ENCODE peak calls at places on chromosomes 7 and 10, in four cellular contexts. X is naive thymus-derived CD8-positive, alpha-beta T cell; T is ACHN; A is NCI-H2081. Z is an unnamed sample.

GRCh38 chr7:151334628-151335027 is 7.0 kb upstream of the NUB1 start:
- DNase-seq in A (no peak), T (no peak), X (no peak), Z (no peak)

GRCh38 chr7:100887955-100888481 is 1.5 kb downstream of the UFSP1 start:
- DNase-seq in A (no peak), T (no peak), X (no peak), Z (no peak)

GRCh38 chr7:92833024-92833765 is 3.2 kb downstream of the CDK6 start:
- DNase-seq in T (peak), X (peak), A (peak), Z (peak)

GRCh38 chr10:132532784-132533560 is 4.6 kb upstream of the INPP5A start:
- DNase-seq in A (no peak), X (no peak), T (peak), Z (no peak)

GRCh38 chr7:80596933-80597517 is 41.4 kb upstream of the CD36 start:
- DNase-seq in A (no peak), T (no peak), X (no peak), Z (no peak)

GRCh38 chr10:75542902-75543301 is 111.5 kb downstream of the LRMDA start:
- DNase-seq in T (no peak), X (no peak), A (no peak), Z (no peak)

GRCh38 chr10:103843854-103844567 is 11.4 kb downstream of the SH3PXD2A start:
- DNase-seq in A (no peak), T (no peak), X (no peak), Z (no peak)

GRCh38 chr10:67487199-67487598 is 208.8 kb downstream of the CTNNA3 start:
- DNase-seq in A (no peak), T (no peak), X (no peak), Z (no peak)

GRCh38 chr7:30464231-30464660 is 14.3 kb downstream of the NOD1 start:
- DNase-seq in A (no peak), T (no peak), X (no peak), Z (no peak)

GRCh38 chr10:132397036-132397541 is at the start of gene PWWP2B:
- DNase-seq in X (peak), A (peak), T (peak), Z (no peak)

GRCh38 chr10:70106958-70107791 is 25.4 kb downstream of the AIFM2 start:
- DNase-seq in A (no peak), X (no peak), T (peak), Z (no peak)

GRCh38 chr7:39595102-39595620 is 28.2 kb upstream of the RALA start:
- DNase-seq in A (no peak), T (no peak), X (no peak), Z (no peak)

GRCh38 chr10:21935439-21936023 is 68.0 kb downstream of the DNAJC1 start:
- DNase-seq in T (no peak), X (no peak), A (no peak), Z (no peak)

GRCh38 chr10:120098242-120098930 is 205.9 kb downstream of the SEC23IP start:
- DNase-seq in X (no peak), A (no peak), T (no peak), Z (no peak)

GRCh38 chr7:150966002-150966401 is 12.1 kb downstream of the KCNH2 start:
- DNase-seq in T (peak), X (no peak), A (no peak), Z (no peak)

GRCh38 chr10:120508393-120508792 is 51.4 kb downstream of the PLPP4 start:
- DNase-seq in X (no peak), A (no peak), T (peak), Z (no peak)

GRCh38 chr7:38909870-38910269 is 879 bp upstream of the VPS41 start:
- DNase-seq in A (no peak), X (no peak), T (no peak), Z (no peak)

GRCh38 chr7:103795112-103795511 is 194.3 kb downstream of the RELN start:
- DNase-seq in X (no peak), A (no peak), T (no peak), Z (no peak)

GRCh38 chr10:68096913-68097509 is 12.3 kb upstream of the MYPN start:
- DNase-seq in X (no peak), T (peak), A (no peak), Z (peak)

GRCh38 chr7:75943864-75944263 is 28.9 kb downstream of the POR start:
- DNase-seq in X (no peak), T (peak), A (no peak), Z (no peak)

GRCh38 chr7:82821037-82821436 is 341.6 kb downstream of the PCLO start:
- DNase-seq in X (no peak), T (no peak), A (no peak), Z (no peak)

GRCh38 chr7:69078997-69079769 is 519.1 kb upstream of the AUTS2 start:
- DNase-seq in T (no peak), A (no peak), X (no peak), Z (no peak)

GRCh38 chr7:120718361-120718760 is 139.6 kb downstream of the TSPAN12 start:
- DNase-seq in A (no peak), T (no peak), X (no peak), Z (no peak)

GRCh38 chr10:71260622-71261325 is 48.4 kb downstream of the UNC5B start:
- DNase-seq in X (no peak), T (no peak), A (peak), Z (no peak)